ENCODE peak calls at places on chromosome 22, in nine cellular contexts. One of them, this sample, is unnamed.
A peak's percentile ranks its signal among the peaks of the same experiment; 100 is the strongest.

GRCh38 chr22:27086080-27086479 is 428.7 kb downstream of the MIAT start:
- DNase-seq in astrocyte: no peak
- DNase-seq in IMR-90: no peak
- DNase-seq in mammary epithelial cell: no peak
- DNase-seq in mesendoderm: no peak
- DNase-seq in osteoblast: no peak
- DNase-seq in GM23338: no peak
- DNase-seq in GM23248: no peak
- DNase-seq in fibroblast of lung: no peak
- DNase-seq in this sample: no peak

GRCh38 chr22:29096736-29097669 is 24.2 kb downstream of the KREMEN1 start:
- DNase-seq in GM23248: no peak
- DNase-seq in osteoblast: peak; percentile 9
- DNase-seq in astrocyte: no peak
- DNase-seq in mammary epithelial cell: no peak
- DNase-seq in IMR-90: peak; percentile 30
- DNase-seq in fibroblast of lung: no peak
- DNase-seq in GM23338: peak; percentile 35
- DNase-seq in mesendoderm: no peak
- DNase-seq in this sample: no peak

GRCh38 chr22:22938672-22939536 is 51.3 kb downstream of the IGLL5 start:
- DNase-seq in mesendoderm: no peak
- DNase-seq in osteoblast: peak; percentile 62
- DNase-seq in IMR-90: no peak
- DNase-seq in fibroblast of lung: no peak
- DNase-seq in mammary epithelial cell: no peak
- DNase-seq in GM23248: no peak
- DNase-seq in astrocyte: no peak
- DNase-seq in GM23338: no peak
- DNase-seq in this sample: no peak

GRCh38 chr22:43488031-43488892 is 76.4 kb downstream of the MPPED1 start:
- DNase-seq in mammary epithelial cell: no peak
- DNase-seq in fibroblast of lung: no peak
- DNase-seq in astrocyte: no peak
- DNase-seq in GM23338: no peak
- DNase-seq in osteoblast: peak; percentile 49
- DNase-seq in GM23248: no peak
- DNase-seq in mesendoderm: peak; percentile 35
- DNase-seq in IMR-90: no peak
- DNase-seq in this sample: no peak

GRCh38 chr22:22246706-22247105 is 2.1 kb downstream of the VPREB1 start:
- DNase-seq in GM23338: no peak
- DNase-seq in fibroblast of lung: no peak
- DNase-seq in mesendoderm: no peak
- DNase-seq in mammary epithelial cell: no peak
- DNase-seq in GM23248: no peak
- DNase-seq in osteoblast: no peak
- DNase-seq in astrocyte: no peak
- DNase-seq in IMR-90: no peak
- DNase-seq in this sample: no peak

GRCh38 chr22:26586556-26587325 is 3.2 kb downstream of the TPST2 start:
- DNase-seq in osteoblast: no peak
- DNase-seq in fibroblast of lung: no peak
- DNase-seq in IMR-90: no peak
- DNase-seq in mesendoderm: no peak
- DNase-seq in GM23338: no peak
- DNase-seq in astrocyte: no peak
- DNase-seq in mammary epithelial cell: no peak
- DNase-seq in GM23248: no peak
- DNase-seq in this sample: no peak

GRCh38 chr22:36562261-36562835 is 33.4 kb upstream of the EIF3D start:
- DNase-seq in osteoblast: peak; percentile 94
- DNase-seq in astrocyte: peak; percentile 18
- DNase-seq in GM23248: peak; percentile 81
- DNase-seq in mesendoderm: no peak
- DNase-seq in GM23338: no peak
- DNase-seq in IMR-90: peak; percentile 43
- DNase-seq in mammary epithelial cell: peak; percentile 65
- DNase-seq in fibroblast of lung: peak; percentile 48
- DNase-seq in this sample: no peak

GRCh38 chr22:23222033-23222840 is 41.9 kb downstream of the BCR start:
- DNase-seq in fibroblast of lung: no peak
- DNase-seq in IMR-90: no peak
- DNase-seq in GM23338: no peak
- DNase-seq in osteoblast: no peak
- DNase-seq in astrocyte: no peak
- DNase-seq in GM23248: no peak
- DNase-seq in mammary epithelial cell: no peak
- DNase-seq in mesendoderm: no peak
- DNase-seq in this sample: no peak

GRCh38 chr22:45604239-45604711 is 67.4 kb upstream of the ATXN10 start:
- DNase-seq in mammary epithelial cell: peak; percentile 92
- DNase-seq in IMR-90: peak; percentile 48
- DNase-seq in osteoblast: peak; percentile 41
- DNase-seq in mesendoderm: no peak
- DNase-seq in fibroblast of lung: peak; percentile 75
- DNase-seq in GM23248: peak; percentile 68
- DNase-seq in GM23338: no peak
- DNase-seq in astrocyte: peak; percentile 72
- DNase-seq in this sample: no peak

GRCh38 chr22:37126383-37126782 is 16.9 kb upstream of the TMPRSS6 start:
- DNase-seq in GM23338: peak; percentile 55
- DNase-seq in mesendoderm: peak; percentile 61
- DNase-seq in IMR-90: no peak
- DNase-seq in GM23248: no peak
- DNase-seq in astrocyte: no peak
- DNase-seq in mammary epithelial cell: no peak
- DNase-seq in osteoblast: no peak
- DNase-seq in fibroblast of lung: no peak
- DNase-seq in this sample: no peak

GRCh38 chr22:44119669-44120313 is 60.9 kb upstream of the PARVG start:
- DNase-seq in IMR-90: no peak
- DNase-seq in mesendoderm: no peak
- DNase-seq in osteoblast: no peak
- DNase-seq in GM23248: no peak
- DNase-seq in mammary epithelial cell: no peak
- DNase-seq in GM23338: no peak
- DNase-seq in astrocyte: no peak
- DNase-seq in fibroblast of lung: no peak
- DNase-seq in this sample: no peak

GRCh38 chr22:24305260-24305692 is 34.6 kb downstream of the SPECC1L start:
- DNase-seq in fibroblast of lung: peak; percentile 76
- DNase-seq in osteoblast: peak; percentile 75
- DNase-seq in mesendoderm: no peak
- DNase-seq in GM23338: no peak
- DNase-seq in IMR-90: peak; percentile 4
- DNase-seq in astrocyte: peak; percentile 71
- DNase-seq in mammary epithelial cell: peak; percentile 49
- DNase-seq in GM23248: peak; percentile 53
- DNase-seq in this sample: no peak

GRCh38 chr22:50578776-50579310 is 616 bp upstream of the CPT1B start:
- DNase-seq in GM23248: peak; percentile 26
- DNase-seq in mammary epithelial cell: no peak
- DNase-seq in mesendoderm: no peak
- DNase-seq in GM23338: no peak
- DNase-seq in osteoblast: no peak
- DNase-seq in fibroblast of lung: no peak
- DNase-seq in astrocyte: no peak
- DNase-seq in IMR-90: no peak
- DNase-seq in this sample: no peak

GRCh38 chr22:19516378-19517170 is 7.6 kb downstream of the CLDN5 start:
- DNase-seq in astrocyte: no peak
- DNase-seq in GM23248: no peak
- DNase-seq in osteoblast: peak; percentile 21
- DNase-seq in mammary epithelial cell: no peak
- DNase-seq in fibroblast of lung: no peak
- DNase-seq in IMR-90: no peak
- DNase-seq in GM23338: no peak
- DNase-seq in mesendoderm: no peak
- DNase-seq in this sample: no peak
- H3K36me3 ChIP-seq in astrocyte: peaks cover 2% of the 10 kb centered on the region
- H3K36me3 ChIP-seq in GM23248: no peaks in the 10 kb centered on the region
- H3K36me3 ChIP-seq in osteoblast: no peaks in the 10 kb centered on the region
- H3K36me3 ChIP-seq in mammary epithelial cell: no peaks in the 10 kb centered on the region
- H3K36me3 ChIP-seq in fibroblast of lung: peaks cover 2% of the 10 kb centered on the region
- H3K36me3 ChIP-seq in IMR-90: no peaks in the 10 kb centered on the region
- H3K36me3 ChIP-seq in GM23338: no peaks in the 10 kb centered on the region
- H3K36me3 ChIP-seq in mesendoderm: peaks cover 1% of the 10 kb centered on the region
- H3K36me3 ChIP-seq in this sample: no peaks in the 10 kb centered on the region

GRCh38 chr22:17370766-17371181 is 1.5 kb downstream of the CECR2 start:
- DNase-seq in astrocyte: no peak
- DNase-seq in GM23248: no peak
- DNase-seq in IMR-90: no peak
- DNase-seq in mammary epithelial cell: no peak
- DNase-seq in fibroblast of lung: no peak
- DNase-seq in GM23338: no peak
- DNase-seq in mesendoderm: no peak
- DNase-seq in osteoblast: no peak
- DNase-seq in this sample: no peak

GRCh38 chr22:17370036-17370765 is 941 bp downstream of the CECR2 start:
- DNase-seq in GM23248: no peak
- DNase-seq in fibroblast of lung: no peak
- DNase-seq in mesendoderm: no peak
- DNase-seq in mammary epithelial cell: no peak
- DNase-seq in astrocyte: no peak
- DNase-seq in IMR-90: no peak
- DNase-seq in osteoblast: peak; percentile 65
- DNase-seq in GM23338: peak; percentile 51
- DNase-seq in this sample: peak; percentile 60

GRCh38 chr22:17373839-17374238 is 4.6 kb downstream of the CECR2 start:
- DNase-seq in GM23248: no peak
- DNase-seq in fibroblast of lung: no peak
- DNase-seq in osteoblast: no peak
- DNase-seq in mammary epithelial cell: no peak
- DNase-seq in GM23338: no peak
- DNase-seq in mesendoderm: no peak
- DNase-seq in astrocyte: no peak
- DNase-seq in IMR-90: no peak
- DNase-seq in this sample: no peak

GRCh38 chr22:17369553-17370035 is 334 bp downstream of the CECR2 start:
- DNase-seq in astrocyte: no peak
- DNase-seq in GM23338: peak; percentile 71
- DNase-seq in mesendoderm: peak; percentile 77
- DNase-seq in fibroblast of lung: no peak
- DNase-seq in osteoblast: no peak
- DNase-seq in mammary epithelial cell: no peak
- DNase-seq in IMR-90: no peak
- DNase-seq in GM23248: peak; percentile 4
- DNase-seq in this sample: peak; percentile 75

DNA sequence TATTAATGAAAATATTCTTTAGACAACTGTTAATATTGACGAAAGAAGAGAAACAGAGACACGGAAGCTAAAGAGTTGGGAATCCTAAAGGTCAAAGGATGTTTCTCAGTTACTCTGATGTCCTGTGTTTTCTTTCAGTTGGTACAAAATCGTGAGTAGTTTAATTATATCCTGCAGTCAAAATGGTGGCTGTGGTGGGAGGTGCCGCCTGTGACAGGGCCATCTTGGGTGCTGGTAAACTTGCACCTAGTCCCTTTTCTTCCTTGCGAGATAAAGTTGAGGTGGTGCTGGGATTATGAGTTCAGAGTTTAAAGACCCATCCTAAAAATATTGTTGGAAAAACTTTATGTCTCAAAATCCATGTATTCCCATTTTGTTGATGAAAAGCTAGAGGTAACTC is 2.2 kb downstream of the CECR2 start:
- DNase-seq in mesendoderm: no peak
- DNase-seq in GM23338: no peak
- DNase-seq in osteoblast: no peak
- DNase-seq in astrocyte: no peak
- DNase-seq in GM23248: no peak
- DNase-seq in fibroblast of lung: no peak
- DNase-seq in IMR-90: no peak
- DNase-seq in mammary epithelial cell: no peak
- DNase-seq in this sample: no peak
- H3K4me3 ChIP-seq in mesendoderm: no peak overlapping the region
- H3K4me3 ChIP-seq in GM23338: peak overlapping the region; percentile 92
- H3K4me3 ChIP-seq in osteoblast: no peak overlapping the region
- H3K4me3 ChIP-seq in astrocyte: no peak overlapping the region
- H3K4me3 ChIP-seq in GM23248: no peak overlapping the region
- H3K4me3 ChIP-seq in fibroblast of lung: no peak overlapping the region
- H3K4me3 ChIP-seq in IMR-90: no peak overlapping the region
- H3K4me3 ChIP-seq in mammary epithelial cell: no peak overlapping the region
- H3K4me3 ChIP-seq in this sample: peak overlapping the region; percentile 78

DNA sequence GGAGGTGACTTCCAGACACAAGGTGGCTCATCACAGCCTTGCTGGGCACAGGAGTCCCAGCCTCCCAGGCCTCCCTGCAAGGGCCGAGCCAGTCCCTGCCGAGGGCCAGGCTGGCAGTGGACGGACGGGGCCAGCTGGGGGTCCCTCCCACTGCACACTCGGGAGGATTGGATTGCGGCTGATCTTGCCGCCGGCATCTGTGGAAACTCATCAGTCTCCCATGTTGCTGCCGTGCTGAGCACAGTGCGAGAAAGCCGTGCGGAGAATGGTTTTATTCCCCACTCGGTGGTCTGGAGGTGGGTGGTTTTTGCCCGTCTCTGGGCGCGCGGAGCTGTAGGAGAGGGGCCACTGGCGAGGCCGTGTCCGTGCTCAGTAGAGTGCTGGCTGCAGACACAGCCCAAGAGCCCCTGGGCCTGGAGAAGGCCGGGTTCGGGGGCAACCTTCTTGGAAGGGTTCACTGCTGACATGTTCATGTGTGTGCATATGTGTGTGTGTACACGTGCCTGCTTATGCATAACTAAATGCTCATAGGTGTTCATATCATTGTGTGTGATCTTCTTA is 1246.4 kb downstream of the BRD1 start:
- DNase-seq in osteoblast: no peak
- DNase-seq in GM23248: no peak
- DNase-seq in GM23338: no peak
- DNase-seq in IMR-90: no peak
- DNase-seq in astrocyte: no peak
- DNase-seq in fibroblast of lung: no peak
- DNase-seq in mammary epithelial cell: no peak
- DNase-seq in mesendoderm: no peak
- DNase-seq in this sample: no peak
- H3K4me2 ChIP-seq in osteoblast: no peak overlapping the region
- H3K4me2 ChIP-seq in GM23248: no peak overlapping the region
- H3K4me2 ChIP-seq in GM23338: no peak overlapping the region
- H3K4me2 ChIP-seq in IMR-90: no peak overlapping the region
- H3K4me2 ChIP-seq in astrocyte: no peak overlapping the region
- H3K4me2 ChIP-seq in fibroblast of lung: no peak overlapping the region
- H3K4me2 ChIP-seq in mammary epithelial cell: no peak overlapping the region
- H3K4me2 ChIP-seq in mesendoderm: no peak overlapping the region
- H3K4me2 ChIP-seq in this sample: no peak overlapping the region

GRCh38 chr22:41110968-41111367 is 18.6 kb downstream of the EP300 start:
- DNase-seq in GM23248: no peak
- DNase-seq in astrocyte: no peak
- DNase-seq in IMR-90: no peak
- DNase-seq in fibroblast of lung: no peak
- DNase-seq in osteoblast: no peak
- DNase-seq in mesendoderm: no peak
- DNase-seq in GM23338: no peak
- DNase-seq in mammary epithelial cell: no peak
- DNase-seq in this sample: no peak
- H3K36me3 ChIP-seq in GM23248: no peaks in the 10 kb centered on the region
- H3K36me3 ChIP-seq in astrocyte: peaks cover 2% of the 10 kb centered on the region
- H3K36me3 ChIP-seq in IMR-90: peaks cover 12% of the 10 kb centered on the region
- H3K36me3 ChIP-seq in fibroblast of lung: no peaks in the 10 kb centered on the region
- H3K36me3 ChIP-seq in osteoblast: peaks cover 5% of the 10 kb centered on the region
- H3K36me3 ChIP-seq in mesendoderm: no peaks in the 10 kb centered on the region
- H3K36me3 ChIP-seq in GM23338: no peaks in the 10 kb centered on the region
- H3K36me3 ChIP-seq in mammary epithelial cell: peaks cover 2% of the 10 kb centered on the region
- H3K36me3 ChIP-seq in this sample: no peaks in the 10 kb centered on the region

GRCh38 chr22:31080848-31081649 is at the start of gene SMTN:
- DNase-seq in GM23248: peak; percentile 96
- DNase-seq in IMR-90: peak; percentile 85
- DNase-seq in osteoblast: peak; percentile 99
- DNase-seq in GM23338: peak; percentile 97
- DNase-seq in mesendoderm: peak; percentile 96
- DNase-seq in fibroblast of lung: peak; percentile 85
- DNase-seq in astrocyte: peak; percentile 70
- DNase-seq in mammary epithelial cell: peak; percentile 90
- DNase-seq in this sample: peak; percentile 97
- H3K4me3 ChIP-seq in GM23248: peak within 1 kb of the TSS; percentile 93
- H3K4me3 ChIP-seq in IMR-90: peak within 1 kb of the TSS; percentile 71
- H3K4me3 ChIP-seq in osteoblast: peak within 1 kb of the TSS; percentile 95
- H3K4me3 ChIP-seq in GM23338: peak within 1 kb of the TSS; percentile 66
- H3K4me3 ChIP-seq in mesendoderm: peak within 1 kb of the TSS; percentile 55
- H3K4me3 ChIP-seq in fibroblast of lung: peak within 1 kb of the TSS; percentile 98
- H3K4me3 ChIP-seq in astrocyte: peak within 1 kb of the TSS; percentile 82
- H3K4me3 ChIP-seq in mammary epithelial cell: peak within 1 kb of the TSS; percentile 91
- H3K4me3 ChIP-seq in this sample: peak within 1 kb of the TSS; percentile 61